ENCODE peak calls at places on chromosomes 4 and X, in six cellular contexts. J is SW480; K is mesothelial cell of epicardium; X is AML-193; I is activated T-cell treated with anti-CD3 and anti-CD28 coated beads, Interleukin-2, amount 50 U/mL, for 72 hours; D is cardiac muscle cell. F is an unnamed sample.

GRCh38 chr4:7539659-7540058 is 104.9 kb upstream of the PSAPL1 start:
- DNase-seq in J (peak), K (no peak), X (no peak), I (peak), D (no peak), F (peak)

GRCh38 chr4:1792832-1793495 is at the start of gene FGFR3:
- DNase-seq in J (peak), K (no peak), X (no peak), I (peak), D (peak), F (peak)

GRCh38 chr4:83340692-83341343 is 6.2 kb upstream of the HPSE start:
- DNase-seq in J (peak), K (no peak), X (no peak), I (peak), D (no peak), F (peak)

GRCh38 chrX:115330498-115331138 is 41.1 kb downstream of the LUZP4 start:
- DNase-seq in J (peak), K (no peak), X (peak), I (peak), D (peak), F (peak)

GRCh38 chr4:179447308-179447707 is 2005.1 kb upstream of the AGA start:
- DNase-seq in J (no peak), K (no peak), X (no peak), I (no peak), D (no peak), F (no peak)

GRCh38 chr4:123777297-123777859 is 380.8 kb downstream of the SPRY1 start:
- DNase-seq in J (no peak), K (no peak), X (no peak), I (no peak), D (peak), F (no peak)

GRCh38 chr4:182174979-182175378 is 68.2 kb upstream of the TENM3 start:
- DNase-seq in J (no peak), K (no peak), X (no peak), I (no peak), D (no peak), F (no peak)

GRCh38 chrX:67543818-67544217 is at the start of gene AR:
- DNase-seq in J (peak), K (no peak), X (no peak), I (no peak), D (peak), F (no peak)

GRCh38 chrX:109624641-109625311 is at the start of gene KCNE5:
- DNase-seq in J (no peak), K (peak), X (no peak), I (no peak), D (peak), F (no peak)

GRCh38 chr4:142781114-142781513 is 65.0 kb downstream of the INPP4B start:
- DNase-seq in J (no peak), K (no peak), X (no peak), I (no peak), D (no peak), F (no peak)

GRCh38 chr4:15656038-15656470 is 897 bp upstream of the FBXL5 start:
- DNase-seq in J (no peak), K (no peak), X (no peak), I (no peak), D (peak), F (no peak)

GRCh38 chr4:39883645-39884044 is 94.1 kb downstream of the PDS5A start:
- DNase-seq in J (no peak), K (no peak), X (no peak), I (no peak), D (peak), F (no peak)

GRCh38 chr4:3880595-3881120 is 114.5 kb downstream of the ADRA2C start:
- DNase-seq in J (peak), K (peak), X (peak), I (peak), D (peak), F (peak)

GRCh38 chrX:120358687-120359086 is 3.2 kb upstream of the ATP1B4 start:
- DNase-seq in J (peak), K (no peak), X (no peak), I (peak), D (no peak), F (no peak)

GRCh38 chrX:75547783-75548182 is 24.9 kb upstream of the ZDHHC15 start:
- DNase-seq in J (no peak), K (no peak), X (no peak), I (no peak), D (no peak), F (no peak)

GRCh38 chr4:98468744-98469143 is 189.7 kb downstream of the TSPAN5 start:
- DNase-seq in J (no peak), K (no peak), X (no peak), I (no peak), D (peak), F (no peak)

GRCh38 chrX:114075073-114075673 is 508.7 kb upstream of the HTR2C start:
- DNase-seq in J (no peak), K (no peak), X (no peak), I (no peak), D (no peak), F (no peak)

GRCh38 chr4:70903282-70903603 is 1.1 kb downstream of the MOB1B start:
- DNase-seq in J (no peak), K (no peak), X (no peak), I (no peak), D (peak), F (no peak)

GRCh38 chrX:154417157-154417556 is 5.8 kb downstream of the TAFAZZIN start:
- DNase-seq in J (no peak), K (no peak), X (no peak), I (no peak), D (no peak), F (no peak)

GRCh38 chrX:27964432-27964831 is 16.8 kb downstream of the DCAF8L1 start:
- DNase-seq in J (peak), K (no peak), X (no peak), I (no peak), D (no peak), F (no peak)

GRCh38 chr4:52937829-52938228 is 75.7 kb downstream of the RASL11B start:
- DNase-seq in J (no peak), K (no peak), X (no peak), I (no peak), D (no peak), F (no peak)

GRCh38 chr4:155759372-155760252 is 791 bp downstream of the GUCY1B1 start:
- DNase-seq in J (no peak), K (peak), X (no peak), I (peak), D (peak), F (peak)

GRCh38 chr4:109967798-109968520 is 55.3 kb downstream of the EGF start:
- DNase-seq in J (no peak), K (no peak), X (peak), I (no peak), D (no peak), F (peak)

GRCh38 chr4:1323635-1324442 is 23.2 kb upstream of the UVSSA start:
- DNase-seq in J (peak), K (no peak), X (no peak), I (no peak), D (peak), F (no peak)

GRCh38 chr4:169485791-169486742 is 126.3 kb downstream of the NEK1 start:
- DNase-seq in J (peak), K (no peak), X (peak), I (peak), D (peak), F (peak)

GRCh38 chrX:13412208-13412600 is 92.4 kb upstream of the ATXN3L start:
- DNase-seq in J (no peak), K (no peak), X (no peak), I (no peak), D (no peak), F (no peak)

GRCh38 chr4:61202638-61203495 is 2.7 kb downstream of the ADGRL3 start:
- DNase-seq in J (no peak), K (no peak), X (no peak), I (no peak), D (peak), F (no peak)

GRCh38 chr4:23970193-23970850 is 80.5 kb upstream of the PPARGC1A start:
- DNase-seq in J (no peak), K (no peak), X (no peak), I (no peak), D (peak), F (no peak)

GRCh38 chr4:11418610-11419009 is 10.1 kb downstream of the HS3ST1 start:
- DNase-seq in J (peak), K (no peak), X (peak), I (no peak), D (no peak), F (peak)

GRCh38 chrX:45771114-45771513 is 570.4 kb upstream of the DIPK2B start:
- DNase-seq in J (peak), K (no peak), X (no peak), I (no peak), D (peak), F (peak)

GRCh38 chr4:77172336-77172735 is 15.3 kb downstream of the CCNG2 start:
- DNase-seq in J (peak), K (no peak), X (no peak), I (no peak), D (peak), F (no peak)

GRCh38 chrX:106168107-106168506 is at the start of gene PWWP3B:
- DNase-seq in J (no peak), K (no peak), X (no peak), I (no peak), D (peak), F (no peak)

F was measured in NB4.